ENCODE peak calls at places on chromosome 11, in ten cellular contexts. One of them, this sample, is unnamed.

GRCh38 chr11:94574193-94574961 is 7.2 kb downstream of the PIWIL4 start:
- DNase-seq in GM13977: no peak
- DNase-seq in AG04449: peak
- DNase-seq in neuronal stem cell: no peak
- DNase-seq in activated CD4-positive, alpha-beta T cell treated with anti-CD3 and anti-CD28 coated beads, Interleukin-2, amount 50 U/mL, for 1 hour: no peak
- DNase-seq in cardiac fibroblast: peak
- DNase-seq in B cell: no peak
- DNase-seq in NCI-H510A: no peak
- DNase-seq in foreskin keratinocyte: no peak
- DNase-seq in GOT3: no peak
- DNase-seq in this sample: no peak

GRCh38 chr11:10452211-10452767 is 2.8 kb upstream of the AMPD3 start:
- DNase-seq in GM13977: no peak
- DNase-seq in AG04449: no peak
- DNase-seq in neuronal stem cell: no peak
- DNase-seq in activated CD4-positive, alpha-beta T cell treated with anti-CD3 and anti-CD28 coated beads, Interleukin-2, amount 50 U/mL, for 1 hour: no peak
- DNase-seq in cardiac fibroblast: no peak
- DNase-seq in B cell: no peak
- DNase-seq in NCI-H510A: no peak
- DNase-seq in foreskin keratinocyte: peak
- DNase-seq in GOT3: no peak
- DNase-seq in this sample: no peak

GRCh38 chr11:129315781-129316579 is 59.7 kb upstream of the BARX2 start:
- DNase-seq in GM13977: no peak
- DNase-seq in AG04449: no peak
- DNase-seq in neuronal stem cell: no peak
- DNase-seq in activated CD4-positive, alpha-beta T cell treated with anti-CD3 and anti-CD28 coated beads, Interleukin-2, amount 50 U/mL, for 1 hour: no peak
- DNase-seq in cardiac fibroblast: no peak
- DNase-seq in B cell: no peak
- DNase-seq in NCI-H510A: peak
- DNase-seq in foreskin keratinocyte: peak
- DNase-seq in GOT3: no peak
- DNase-seq in this sample: no peak

GRCh38 chr11:34204396-34205279 is 99.2 kb downstream of the NAT10 start:
- DNase-seq in GM13977: no peak
- DNase-seq in AG04449: no peak
- DNase-seq in neuronal stem cell: no peak
- DNase-seq in activated CD4-positive, alpha-beta T cell treated with anti-CD3 and anti-CD28 coated beads, Interleukin-2, amount 50 U/mL, for 1 hour: no peak
- DNase-seq in cardiac fibroblast: no peak
- DNase-seq in B cell: no peak
- DNase-seq in NCI-H510A: no peak
- DNase-seq in foreskin keratinocyte: peak
- DNase-seq in GOT3: no peak
- DNase-seq in this sample: no peak

GRCh38 chr11:2100361-2101170 is 38.6 kb downstream of the IGF2 start:
- DNase-seq in GM13977: no peak
- DNase-seq in AG04449: no peak
- DNase-seq in neuronal stem cell: no peak
- DNase-seq in activated CD4-positive, alpha-beta T cell treated with anti-CD3 and anti-CD28 coated beads, Interleukin-2, amount 50 U/mL, for 1 hour: no peak
- DNase-seq in cardiac fibroblast: peak
- DNase-seq in B cell: no peak
- DNase-seq in NCI-H510A: no peak
- DNase-seq in foreskin keratinocyte: no peak
- DNase-seq in GOT3: no peak
- DNase-seq in this sample: no peak

GRCh38 chr11:2694995-2695939 is 4.5 kb downstream of the KCNQ1OT1 start:
- DNase-seq in GM13977: no peak
- DNase-seq in AG04449: no peak
- DNase-seq in neuronal stem cell: no peak
- DNase-seq in activated CD4-positive, alpha-beta T cell treated with anti-CD3 and anti-CD28 coated beads, Interleukin-2, amount 50 U/mL, for 1 hour: no peak
- DNase-seq in cardiac fibroblast: no peak
- DNase-seq in B cell: no peak
- DNase-seq in NCI-H510A: no peak
- DNase-seq in foreskin keratinocyte: no peak
- DNase-seq in GOT3: no peak
- DNase-seq in this sample: no peak

GRCh38 chr11:60873533-60873932 is 6.2 kb downstream of the ZP1 start:
- DNase-seq in GM13977: no peak
- DNase-seq in AG04449: no peak
- DNase-seq in neuronal stem cell: no peak
- DNase-seq in activated CD4-positive, alpha-beta T cell treated with anti-CD3 and anti-CD28 coated beads, Interleukin-2, amount 50 U/mL, for 1 hour: no peak
- DNase-seq in cardiac fibroblast: no peak
- DNase-seq in B cell: no peak
- DNase-seq in NCI-H510A: no peak
- DNase-seq in foreskin keratinocyte: no peak
- DNase-seq in GOT3: no peak
- DNase-seq in this sample: no peak

GRCh38 chr11:125566235-125566634 is 3.0 kb upstream of the EI24 start:
- DNase-seq in GM13977: no peak
- DNase-seq in AG04449: no peak
- DNase-seq in neuronal stem cell: no peak
- DNase-seq in activated CD4-positive, alpha-beta T cell treated with anti-CD3 and anti-CD28 coated beads, Interleukin-2, amount 50 U/mL, for 1 hour: no peak
- DNase-seq in cardiac fibroblast: no peak
- DNase-seq in B cell: no peak
- DNase-seq in NCI-H510A: no peak
- DNase-seq in foreskin keratinocyte: no peak
- DNase-seq in GOT3: no peak
- DNase-seq in this sample: no peak

GRCh38 chr11:11602011-11602410 is 19.8 kb downstream of the GALNT18 start:
- DNase-seq in GM13977: no peak
- DNase-seq in AG04449: no peak
- DNase-seq in neuronal stem cell: no peak
- DNase-seq in activated CD4-positive, alpha-beta T cell treated with anti-CD3 and anti-CD28 coated beads, Interleukin-2, amount 50 U/mL, for 1 hour: no peak
- DNase-seq in cardiac fibroblast: no peak
- DNase-seq in B cell: no peak
- DNase-seq in NCI-H510A: no peak
- DNase-seq in foreskin keratinocyte: no peak
- DNase-seq in GOT3: no peak
- DNase-seq in this sample: no peak

GRCh38 chr11:2212411-2213251 is 41.0 kb upstream of the TH start:
- DNase-seq in GM13977: no peak
- DNase-seq in AG04449: no peak
- DNase-seq in neuronal stem cell: no peak
- DNase-seq in activated CD4-positive, alpha-beta T cell treated with anti-CD3 and anti-CD28 coated beads, Interleukin-2, amount 50 U/mL, for 1 hour: no peak
- DNase-seq in cardiac fibroblast: no peak
- DNase-seq in B cell: no peak
- DNase-seq in NCI-H510A: no peak
- DNase-seq in foreskin keratinocyte: no peak
- DNase-seq in GOT3: no peak
- DNase-seq in this sample: no peak

GRCh38 chr11:17352925-17353227 is 1.3 kb downstream of the NCR3LG1 start:
- DNase-seq in GM13977: no peak
- DNase-seq in AG04449: no peak
- DNase-seq in neuronal stem cell: no peak
- DNase-seq in activated CD4-positive, alpha-beta T cell treated with anti-CD3 and anti-CD28 coated beads, Interleukin-2, amount 50 U/mL, for 1 hour: peak
- DNase-seq in cardiac fibroblast: peak
- DNase-seq in B cell: no peak
- DNase-seq in NCI-H510A: peak
- DNase-seq in foreskin keratinocyte: peak
- DNase-seq in GOT3: no peak
- DNase-seq in this sample: no peak

GRCh38 chr11:46272816-46273427 is 4.5 kb upstream of the CREB3L1 start:
- DNase-seq in GM13977: no peak
- DNase-seq in AG04449: no peak
- DNase-seq in neuronal stem cell: no peak
- DNase-seq in activated CD4-positive, alpha-beta T cell treated with anti-CD3 and anti-CD28 coated beads, Interleukin-2, amount 50 U/mL, for 1 hour: no peak
- DNase-seq in cardiac fibroblast: peak
- DNase-seq in B cell: no peak
- DNase-seq in NCI-H510A: no peak
- DNase-seq in foreskin keratinocyte: peak
- DNase-seq in GOT3: no peak
- DNase-seq in this sample: no peak

GRCh38 chr11:32056445-32056844 is 34.4 kb upstream of the RCN1 start:
- DNase-seq in GM13977: no peak
- DNase-seq in AG04449: peak
- DNase-seq in neuronal stem cell: no peak
- DNase-seq in activated CD4-positive, alpha-beta T cell treated with anti-CD3 and anti-CD28 coated beads, Interleukin-2, amount 50 U/mL, for 1 hour: no peak
- DNase-seq in cardiac fibroblast: peak
- DNase-seq in B cell: no peak
- DNase-seq in NCI-H510A: no peak
- DNase-seq in foreskin keratinocyte: no peak
- DNase-seq in GOT3: no peak
- DNase-seq in this sample: no peak

GRCh38 chr11:113475160-113475761 is at the start of gene DRD2:
- DNase-seq in GM13977: peak
- DNase-seq in AG04449: no peak
- DNase-seq in neuronal stem cell: peak
- DNase-seq in activated CD4-positive, alpha-beta T cell treated with anti-CD3 and anti-CD28 coated beads, Interleukin-2, amount 50 U/mL, for 1 hour: no peak
- DNase-seq in cardiac fibroblast: peak
- DNase-seq in B cell: no peak
- DNase-seq in NCI-H510A: no peak
- DNase-seq in foreskin keratinocyte: no peak
- DNase-seq in GOT3: no peak
- DNase-seq in this sample: peak

GRCh38 chr11:125498521-125498920 is 2.5 kb upstream of the FEZ1 start:
- DNase-seq in GM13977: no peak
- DNase-seq in AG04449: no peak
- DNase-seq in neuronal stem cell: no peak
- DNase-seq in activated CD4-positive, alpha-beta T cell treated with anti-CD3 and anti-CD28 coated beads, Interleukin-2, amount 50 U/mL, for 1 hour: no peak
- DNase-seq in cardiac fibroblast: no peak
- DNase-seq in B cell: no peak
- DNase-seq in NCI-H510A: no peak
- DNase-seq in foreskin keratinocyte: no peak
- DNase-seq in GOT3: no peak
- DNase-seq in this sample: no peak

GRCh38 chr11:19919050-19919561 is 206.5 kb downstream of the NAV2 start:
- DNase-seq in GM13977: no peak
- DNase-seq in AG04449: peak
- DNase-seq in neuronal stem cell: no peak
- DNase-seq in activated CD4-positive, alpha-beta T cell treated with anti-CD3 and anti-CD28 coated beads, Interleukin-2, amount 50 U/mL, for 1 hour: no peak
- DNase-seq in cardiac fibroblast: peak
- DNase-seq in B cell: no peak
- DNase-seq in NCI-H510A: no peak
- DNase-seq in foreskin keratinocyte: peak
- DNase-seq in GOT3: peak
- DNase-seq in this sample: no peak

GRCh38 chr11:72764503-72764902 is 12.3 kb upstream of the ARAP1 start:
- DNase-seq in GM13977: no peak
- DNase-seq in AG04449: no peak
- DNase-seq in neuronal stem cell: no peak
- DNase-seq in activated CD4-positive, alpha-beta T cell treated with anti-CD3 and anti-CD28 coated beads, Interleukin-2, amount 50 U/mL, for 1 hour: no peak
- DNase-seq in cardiac fibroblast: no peak
- DNase-seq in B cell: no peak
- DNase-seq in NCI-H510A: peak
- DNase-seq in foreskin keratinocyte: no peak
- DNase-seq in GOT3: no peak
- DNase-seq in this sample: no peak

GRCh38 chr11:40819230-40819629 is 640.2 kb downstream of the LRRC4C start:
- DNase-seq in GM13977: no peak
- DNase-seq in AG04449: no peak
- DNase-seq in neuronal stem cell: no peak
- DNase-seq in activated CD4-positive, alpha-beta T cell treated with anti-CD3 and anti-CD28 coated beads, Interleukin-2, amount 50 U/mL, for 1 hour: no peak
- DNase-seq in cardiac fibroblast: no peak
- DNase-seq in B cell: no peak
- DNase-seq in NCI-H510A: no peak
- DNase-seq in foreskin keratinocyte: no peak
- DNase-seq in GOT3: no peak
- DNase-seq in this sample: no peak

GRCh38 chr11:16610738-16611388 is 127.6 kb upstream of the C11orf58 start:
- DNase-seq in GM13977: no peak
- DNase-seq in AG04449: no peak
- DNase-seq in neuronal stem cell: no peak
- DNase-seq in activated CD4-positive, alpha-beta T cell treated with anti-CD3 and anti-CD28 coated beads, Interleukin-2, amount 50 U/mL, for 1 hour: no peak
- DNase-seq in cardiac fibroblast: no peak
- DNase-seq in B cell: no peak
- DNase-seq in NCI-H510A: no peak
- DNase-seq in foreskin keratinocyte: no peak
- DNase-seq in GOT3: no peak
- DNase-seq in this sample: no peak

GRCh38 chr11:113896156-113896879 is 8.3 kb upstream of the HTR3B start:
- DNase-seq in GM13977: peak
- DNase-seq in AG04449: no peak
- DNase-seq in neuronal stem cell: no peak
- DNase-seq in activated CD4-positive, alpha-beta T cell treated with anti-CD3 and anti-CD28 coated beads, Interleukin-2, amount 50 U/mL, for 1 hour: peak
- DNase-seq in cardiac fibroblast: peak
- DNase-seq in B cell: peak
- DNase-seq in NCI-H510A: no peak
- DNase-seq in foreskin keratinocyte: no peak
- DNase-seq in GOT3: no peak
- DNase-seq in this sample: peak

GRCh38 chr11:34647131-34647530 is 26.2 kb downstream of the EHF start:
- DNase-seq in GM13977: no peak
- DNase-seq in AG04449: no peak
- DNase-seq in neuronal stem cell: no peak
- DNase-seq in activated CD4-positive, alpha-beta T cell treated with anti-CD3 and anti-CD28 coated beads, Interleukin-2, amount 50 U/mL, for 1 hour: no peak
- DNase-seq in cardiac fibroblast: no peak
- DNase-seq in B cell: no peak
- DNase-seq in NCI-H510A: no peak
- DNase-seq in foreskin keratinocyte: no peak
- DNase-seq in GOT3: no peak
- DNase-seq in this sample: no peak

GRCh38 chr11:2259466-2259830 is 10.9 kb downstream of the ASCL2 start:
- DNase-seq in GM13977: no peak
- DNase-seq in AG04449: no peak
- DNase-seq in neuronal stem cell: no peak
- DNase-seq in activated CD4-positive, alpha-beta T cell treated with anti-CD3 and anti-CD28 coated beads, Interleukin-2, amount 50 U/mL, for 1 hour: no peak
- DNase-seq in cardiac fibroblast: no peak
- DNase-seq in B cell: no peak
- DNase-seq in NCI-H510A: no peak
- DNase-seq in foreskin keratinocyte: no peak
- DNase-seq in GOT3: no peak
- DNase-seq in this sample: no peak

GRCh38 chr11:130178441-130178971 is 18.9 kb downstream of the ST14 start:
- DNase-seq in GM13977: no peak
- DNase-seq in AG04449: no peak
- DNase-seq in neuronal stem cell: no peak
- DNase-seq in activated CD4-positive, alpha-beta T cell treated with anti-CD3 and anti-CD28 coated beads, Interleukin-2, amount 50 U/mL, for 1 hour: no peak
- DNase-seq in cardiac fibroblast: no peak
- DNase-seq in B cell: no peak
- DNase-seq in NCI-H510A: no peak
- DNase-seq in foreskin keratinocyte: peak
- DNase-seq in GOT3: no peak
- DNase-seq in this sample: no peak

GRCh38 chr11:75644370-75644769 is 24.5 kb downstream of the MAP6 start:
- DNase-seq in GM13977: no peak
- DNase-seq in AG04449: no peak
- DNase-seq in neuronal stem cell: no peak
- DNase-seq in activated CD4-positive, alpha-beta T cell treated with anti-CD3 and anti-CD28 coated beads, Interleukin-2, amount 50 U/mL, for 1 hour: no peak
- DNase-seq in cardiac fibroblast: no peak
- DNase-seq in B cell: no peak
- DNase-seq in NCI-H510A: no peak
- DNase-seq in foreskin keratinocyte: no peak
- DNase-seq in GOT3: no peak
- DNase-seq in this sample: no peak

GRCh38 chr11:107564877-107565218 is 687 bp downstream of the ALKBH8 start:
- DNase-seq in GM13977: no peak
- DNase-seq in AG04449: no peak
- DNase-seq in neuronal stem cell: no peak
- DNase-seq in activated CD4-positive, alpha-beta T cell treated with anti-CD3 and anti-CD28 coated beads, Interleukin-2, amount 50 U/mL, for 1 hour: no peak
- DNase-seq in cardiac fibroblast: no peak
- DNase-seq in B cell: no peak
- DNase-seq in NCI-H510A: no peak
- DNase-seq in foreskin keratinocyte: peak
- DNase-seq in GOT3: no peak
- DNase-seq in this sample: no peak

GRCh38 chr11:74819400-74819799 is 70.8 kb downstream of the RNF169 start:
- DNase-seq in GM13977: no peak
- DNase-seq in AG04449: peak
- DNase-seq in neuronal stem cell: no peak
- DNase-seq in activated CD4-positive, alpha-beta T cell treated with anti-CD3 and anti-CD28 coated beads, Interleukin-2, amount 50 U/mL, for 1 hour: no peak
- DNase-seq in cardiac fibroblast: peak
- DNase-seq in B cell: no peak
- DNase-seq in NCI-H510A: no peak
- DNase-seq in foreskin keratinocyte: peak
- DNase-seq in GOT3: no peak
- DNase-seq in this sample: no peak

GRCh38 chr11:244376-244775 is 7.6 kb downstream of the PSMD13 start:
- DNase-seq in GM13977: no peak
- DNase-seq in AG04449: no peak
- DNase-seq in neuronal stem cell: no peak
- DNase-seq in activated CD4-positive, alpha-beta T cell treated with anti-CD3 and anti-CD28 coated beads, Interleukin-2, amount 50 U/mL, for 1 hour: no peak
- DNase-seq in cardiac fibroblast: no peak
- DNase-seq in B cell: no peak
- DNase-seq in NCI-H510A: no peak
- DNase-seq in foreskin keratinocyte: no peak
- DNase-seq in GOT3: no peak
- DNase-seq in this sample: no peak

GRCh38 chr11:47399860-47400812 is 8.3 kb upstream of the SLC39A13 start:
- DNase-seq in GM13977: peak
- DNase-seq in AG04449: no peak
- DNase-seq in neuronal stem cell: no peak
- DNase-seq in activated CD4-positive, alpha-beta T cell treated with anti-CD3 and anti-CD28 coated beads, Interleukin-2, amount 50 U/mL, for 1 hour: peak
- DNase-seq in cardiac fibroblast: no peak
- DNase-seq in B cell: peak
- DNase-seq in NCI-H510A: no peak
- DNase-seq in foreskin keratinocyte: no peak
- DNase-seq in GOT3: no peak
- DNase-seq in this sample: no peak